ENCODE peak calls at places on chromosomes 3 and 15, in nine cellular contexts. C is upper lobe of left lung; P is myocyte; H is amygdala; M is CD4-positive, alpha-beta T cell; B is HS-5; F is anterior cingulate cortex; X is brain microvascular endothelial cell; N is AG08395. R is an unnamed sample.
A peak's percentile ranks its signal among the peaks of the same experiment; 100 is the strongest.

GRCh38 chr15:39376371-39376909 is 204.4 kb upstream of the THBS1 start:
- DNase-seq in H (no peak), C (no peak), X (no peak), B (no peak), N (no peak), P (no peak), F (no peak), M (no peak), R (no peak)

GRCh38 chr3:171192176-171192854 is 165.8 kb upstream of the SLC2A2 start:
- DNase-seq in P (peak; percentile 89), X (peak; percentile 93), H (no peak), C (no peak), F (no peak), M (no peak), B (peak; percentile 96), N (peak; percentile 48), R (no peak)

GRCh38 chr3:61853912-61854311 is 292.5 kb downstream of the PTPRG start:
- DNase-seq in F (no peak), X (no peak), H (no peak), M (no peak), C (no peak), B (no peak), N (peak; percentile 12), P (no peak), R (no peak)

GRCh38 chr15:71272932-71273331 is 157.7 kb downstream of the THSD4 start:
- DNase-seq in M (no peak), X (peak; percentile 57), H (no peak), P (peak; percentile 37), B (no peak), C (no peak), F (no peak), N (no peak), R (no peak)

GRCh38 chr3:184540777-184541681 is 20.6 kb upstream of the EPHB3 start:
- DNase-seq in F (no peak), C (no peak), B (no peak), P (no peak), H (no peak), X (peak; percentile 16), N (no peak), M (peak; percentile 77), R (peak; percentile 43)

GRCh38 chr15:29528276-29528675 is 258.7 kb upstream of the NSMCE3 start:
- DNase-seq in H (no peak), M (no peak), F (peak; percentile 10), C (no peak), X (no peak), B (no peak), P (no peak), N (no peak), R (no peak)

GRCh38 chr3:159856496-159857098 is 132.0 kb upstream of the IL12A start:
- DNase-seq in X (no peak), P (no peak), C (peak; percentile 42), F (no peak), H (no peak), B (no peak), N (no peak), M (no peak), R (no peak)

GRCh38 chr3:183178833-183179549 is 16.5 kb upstream of the LAMP3 start:
- DNase-seq in B (no peak), N (peak; percentile 21), C (peak; percentile 90), M (no peak), H (no peak), P (peak; percentile 56), F (no peak), X (peak; percentile 28), R (peak; percentile 72)

GRCh38 chr15:46708226-46708625 is 1009.1 kb upstream of the SEMA6D start:
- DNase-seq in M (no peak), C (no peak), N (no peak), H (no peak), B (no peak), F (no peak), P (no peak), X (no peak), R (no peak)

GRCh38 chr3:76107935-76108570 is 322.7 kb upstream of the ZNF717 start:
- DNase-seq in H (no peak), B (no peak), C (no peak), F (no peak), P (peak; percentile 36), M (no peak), N (peak; percentile 50), X (peak; percentile 67), R (peak; percentile 28)

GRCh38 chr15:50840520-50840919 is 68.0 kb upstream of the AP4E1 start:
- DNase-seq in H (no peak), F (no peak), P (no peak), C (no peak), M (no peak), N (no peak), X (no peak), B (no peak), R (no peak)

GRCh38 chr3:171021377-171021776 is 5.1 kb downstream of the SLC2A2 start:
- DNase-seq in B (no peak), H (no peak), C (no peak), X (no peak), M (no peak), P (no peak), N (no peak), F (no peak), R (no peak)

GRCh38 chr3:105444725-105445124 is 78.0 kb downstream of the ALCAM start:
- DNase-seq in B (no peak), M (no peak), C (no peak), F (no peak), H (no peak), X (no peak), P (no peak), N (no peak), R (no peak)

GRCh38 chr3:125418306-125418705 is 43.2 kb upstream of the ZNF148 start:
- DNase-seq in N (no peak), P (no peak), H (no peak), F (no peak), M (no peak), B (no peak), X (no peak), C (no peak), R (no peak)

GRCh38 chr3:15860014-15860934 is 62.5 kb upstream of the ANKRD28 start:
- DNase-seq in M (no peak), B (peak; percentile 26), P (peak; percentile 58), F (peak; percentile 62), X (peak; percentile 25), N (peak; percentile 48), C (peak; percentile 59), H (peak; percentile 35), R (peak; percentile 55)

GRCh38 chr3:158845748-158846350 is 44.0 kb downstream of the MFSD1 start:
- DNase-seq in M (peak; percentile 11), C (no peak), F (no peak), H (no peak), P (peak; percentile 23), N (peak; percentile 28), X (no peak), B (no peak), R (peak; percentile 41)

GRCh38 chr15:65612616-65612946 is 1.6 kb upstream of the INTS14 start:
- DNase-seq in C (no peak), M (no peak), H (no peak), N (no peak), B (peak; percentile 14), P (no peak), F (no peak), X (no peak), R (no peak)

GRCh38 chr15:70503798-70504304 is 259.5 kb downstream of the UACA start:
- DNase-seq in N (no peak), C (no peak), X (no peak), H (no peak), B (no peak), M (no peak), F (no peak), P (no peak), R (no peak)

GRCh38 chr3:4889896-4890295 is 89.3 kb upstream of the BHLHE40 start:
- DNase-seq in N (peak; percentile 33), F (no peak), H (no peak), X (peak; percentile 47), B (no peak), P (no peak), M (no peak), C (no peak), R (no peak)

GRCh38 chr3:134342269-134342668 is 32.0 kb downstream of the AMOTL2 start:
- DNase-seq in M (no peak), P (no peak), B (no peak), C (no peak), H (no peak), X (no peak), F (no peak), N (no peak), R (no peak)

GRCh38 chr3:172476339-172476738 is 28.1 kb upstream of the GHSR start:
- DNase-seq in N (no peak), P (no peak), X (no peak), B (no peak), C (no peak), F (no peak), M (no peak), H (no peak), R (no peak)

GRCh38 chr3:139159356-139159755 is 114.7 kb upstream of the PRR23C start:
- DNase-seq in C (no peak), P (no peak), N (no peak), X (no peak), B (no peak), M (no peak), H (no peak), F (no peak), R (no peak)

GRCh38 chr3:53493997-53494791 is at the start of gene CACNA1D:
- DNase-seq in X (no peak), P (no peak), B (no peak), F (peak; percentile 44), M (no peak), N (no peak), H (no peak), C (peak; percentile 89), R (peak; percentile 4)

GRCh38 chr15:58545307-58546065 is 113.7 kb downstream of the LIPC start:
- DNase-seq in N (no peak), C (no peak), X (peak; percentile 78), P (peak; percentile 39), M (no peak), H (no peak), F (no peak), B (no peak), R (no peak)

GRCh38 chr15:96342611-96343528 is 12.4 kb downstream of the NR2F2 start:
- DNase-seq in B (no peak), M (no peak), P (no peak), N (no peak), X (peak; percentile 22), F (no peak), C (no peak), H (no peak), R (peak; percentile 65)

GRCh38 chr15:58724471-58724870 is 25.0 kb downstream of the ADAM10 start:
- DNase-seq in F (no peak), H (no peak), M (no peak), X (peak; percentile 37), N (peak; percentile 35), P (no peak), C (no peak), B (no peak), R (no peak)

GRCh38 chr3:134693226-134693625 is 42.4 kb upstream of the KY start:
- DNase-seq in C (no peak), P (no peak), X (no peak), M (no peak), F (no peak), N (no peak), H (no peak), B (no peak), R (no peak)

GRCh38 chr3:52526151-52526561 is 7.5 kb downstream of the NT5DC2 start:
- DNase-seq in P (no peak), B (no peak), M (no peak), C (peak; percentile 48), X (no peak), F (no peak), H (no peak), N (no peak), R (no peak)

GRCh38 chr3:119018690-119019463 is 15.8 kb downstream of the IGSF11 start:
- DNase-seq in C (no peak), X (no peak), H (no peak), N (no peak), F (peak; percentile 68), M (no peak), B (no peak), P (no peak), R (no peak)

GRCh38 chr15:66017009-66017408 is 147.7 kb downstream of the RAB11A start:
- DNase-seq in M (no peak), X (no peak), P (no peak), H (no peak), N (no peak), B (no peak), C (no peak), F (no peak), R (no peak)

GRCh38 chr3:181974198-181974597 is 262.5 kb downstream of the SOX2 start:
- DNase-seq in X (no peak), P (no peak), C (no peak), F (no peak), M (no peak), H (no peak), B (no peak), N (no peak), R (no peak)

R was measured in A673.